ENCODE peak calls at places on chromosomes 1 and 21, in six cellular contexts. J, Q, I, U, C and W are unnamed samples.

GRCh38 chr1:185733818-185734709 is at the start of gene HMCN1:
- DNase-seq in J (peak; percentile 37), Q (peak; percentile 49), I (no peak), U (peak; percentile 18), C (peak; percentile 80), W (no peak)

GRCh38 chr1:188117436-188117835 is 1288.7 kb downstream of the PLA2G4A start:
- DNase-seq in J (no peak), Q (no peak), I (no peak), U (no peak), C (no peak), W (no peak)

GRCh38 chr1:160400646-160401486 is 502 bp downstream of the VANGL2 start:
- DNase-seq in J (peak; percentile 52), Q (peak; percentile 21), I (no peak), U (no peak), C (no peak), W (no peak)

GRCh38 chr21:36487641-36488307 is 7.9 kb upstream of the CLDN14 start:
- DNase-seq in J (no peak), Q (peak; percentile 63), I (no peak), U (no peak), C (no peak), W (no peak)

GRCh38 chr1:160634543-160635491 is 12.0 kb downstream of the SLAMF1 start:
- DNase-seq in J (no peak), Q (no peak), I (no peak), U (no peak), C (no peak), W (no peak)

GRCh38 chr1:172637522-172637921 is 21.4 kb upstream of the FASLG start:
- DNase-seq in J (no peak), Q (no peak), I (no peak), U (peak; percentile 84), C (no peak), W (no peak)

GRCh38 chr1:44346184-44346583 is 8.9 kb downstream of the ERI3 start:
- DNase-seq in J (no peak), Q (no peak), I (no peak), U (no peak), C (no peak), W (no peak)

GRCh38 chr1:89905391-89906058 is 84.7 kb downstream of the LRRC8D start:
- DNase-seq in J (no peak), Q (no peak), I (no peak), U (no peak), C (no peak), W (no peak)

GRCh38 chr1:180923024-180923841 is 10.5 kb downstream of the KIAA1614 start:
- DNase-seq in J (no peak), Q (no peak), I (no peak), U (peak; percentile 62), C (no peak), W (no peak)

GRCh38 chr1:196466656-196467055 is 141.6 kb downstream of the KCNT2 start:
- DNase-seq in J (no peak), Q (no peak), I (peak; percentile 6), U (peak; percentile 82), C (no peak), W (no peak)

GRCh38 chr1:155671750-155672149 is 16.8 kb downstream of the YY1AP1 start:
- DNase-seq in J (no peak), Q (no peak), I (no peak), U (no peak), C (no peak), W (no peak)

GRCh38 chr1:203158423-203158822 is 17.2 kb downstream of the MYBPH start:
- DNase-seq in J (no peak), Q (no peak), I (no peak), U (no peak), C (no peak), W (no peak)

GRCh38 chr1:27087371-27087941 is 67.5 kb downstream of the SLC9A1 start:
- DNase-seq in J (no peak), Q (no peak), I (no peak), U (no peak), C (no peak), W (no peak)

GRCh38 chr1:5933676-5934057 is 58.6 kb downstream of the NPHP4 start:
- DNase-seq in J (no peak), Q (no peak), I (no peak), U (no peak), C (no peak), W (no peak)

GRCh38 chr1:198068280-198068679 is 88.5 kb upstream of the NEK7 start:
- DNase-seq in J (no peak), Q (no peak), I (no peak), U (no peak), C (no peak), W (no peak)

GRCh38 chr1:65310078-65310587 is 790 bp downstream of the DNAJC6 start:
- DNase-seq in J (no peak), Q (no peak), I (no peak), U (no peak), C (peak; percentile 25), W (no peak)

GRCh38 chr1:154608522-154609294 is 722 bp upstream of the ADAR start:
- DNase-seq in J (peak; percentile 31), Q (peak; percentile 51), I (no peak), U (no peak), C (peak; percentile 27), W (peak; percentile 32)

GRCh38 chr1:73755649-73756048 is 442.3 kb downstream of the LRRIQ3 start:
- DNase-seq in J (no peak), Q (no peak), I (no peak), U (no peak), C (no peak), W (no peak)

GRCh38 chr1:151325646-151326429 is 1.4 kb downstream of the PI4KB start:
- DNase-seq in J (no peak), Q (no peak), I (no peak), U (no peak), C (no peak), W (no peak)

GRCh38 chr1:214439352-214440119 is 111.9 kb downstream of the PTPN14 start:
- DNase-seq in J (no peak), Q (peak; percentile 26), I (no peak), U (peak; percentile 82), C (no peak), W (no peak)

GRCh38 chr21:34962586-34963222 is 86.4 kb downstream of the RUNX1 start:
- DNase-seq in J (no peak), Q (no peak), I (no peak), U (no peak), C (no peak), W (no peak)

GRCh38 chr1:158021721-158022120 is 28.3 kb downstream of the KIRREL1 start:
- DNase-seq in J (no peak), Q (no peak), I (no peak), U (no peak), C (no peak), W (no peak)

DNA sequence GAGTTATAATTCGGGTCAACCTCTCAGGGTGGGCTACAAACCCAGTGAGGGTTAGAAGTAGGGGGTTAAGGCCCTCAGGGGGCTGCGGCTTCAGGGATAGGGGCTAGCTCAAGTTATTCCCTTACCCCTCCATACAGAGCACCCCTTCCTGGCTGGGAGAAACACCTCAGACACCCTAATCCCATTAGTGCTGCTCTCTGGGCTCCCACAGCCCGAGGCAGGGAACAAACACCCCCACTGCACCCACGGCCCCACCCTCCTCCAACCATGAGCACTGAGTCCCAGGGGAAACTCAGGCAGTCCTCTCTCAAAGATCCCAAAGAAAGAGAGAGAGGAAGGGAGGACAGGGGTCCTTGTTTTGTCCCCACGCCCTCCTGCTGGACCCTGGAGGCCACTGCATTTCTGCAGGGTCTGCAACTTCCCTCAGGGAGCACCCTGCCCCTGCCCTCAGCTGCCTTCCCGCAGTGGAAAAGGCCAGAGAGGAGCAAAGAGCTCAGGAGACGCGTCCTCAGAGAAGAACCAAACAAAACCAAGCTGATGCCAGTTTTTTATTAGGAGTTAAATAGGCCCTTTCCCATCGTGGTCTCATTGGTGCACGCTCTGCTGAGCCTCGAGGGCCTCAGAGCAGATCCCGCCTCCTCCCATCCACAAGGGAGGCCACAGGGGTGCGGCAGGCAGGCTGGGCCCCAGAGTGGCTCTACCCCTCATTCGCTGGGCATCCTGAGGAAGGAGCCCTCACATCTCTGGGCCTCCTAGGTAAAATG is 1.4 kb upstream of the S100A4 start:
- DNase-seq in J (no peak), Q (no peak), I (no peak), U (no peak), C (no peak), W (no peak)
- TF ChIP-seq CTCF in J (no peak), Q (no peak), I (no peak), U (no peak), C (no peak), W (no peak)

GRCh38 chr1:165827199-165828102 is at the start of gene UCK2:
- DNase-seq in J (peak; percentile 72), Q (peak; percentile 83), I (no peak), U (peak; percentile 28), C (peak; percentile 77), W (peak; percentile 11)
- TF ChIP-seq CTCF in J (peak; percentile 29), Q (no peak), I (no peak), U (no peak), C (peak; percentile 24), W (no peak)

DNA sequence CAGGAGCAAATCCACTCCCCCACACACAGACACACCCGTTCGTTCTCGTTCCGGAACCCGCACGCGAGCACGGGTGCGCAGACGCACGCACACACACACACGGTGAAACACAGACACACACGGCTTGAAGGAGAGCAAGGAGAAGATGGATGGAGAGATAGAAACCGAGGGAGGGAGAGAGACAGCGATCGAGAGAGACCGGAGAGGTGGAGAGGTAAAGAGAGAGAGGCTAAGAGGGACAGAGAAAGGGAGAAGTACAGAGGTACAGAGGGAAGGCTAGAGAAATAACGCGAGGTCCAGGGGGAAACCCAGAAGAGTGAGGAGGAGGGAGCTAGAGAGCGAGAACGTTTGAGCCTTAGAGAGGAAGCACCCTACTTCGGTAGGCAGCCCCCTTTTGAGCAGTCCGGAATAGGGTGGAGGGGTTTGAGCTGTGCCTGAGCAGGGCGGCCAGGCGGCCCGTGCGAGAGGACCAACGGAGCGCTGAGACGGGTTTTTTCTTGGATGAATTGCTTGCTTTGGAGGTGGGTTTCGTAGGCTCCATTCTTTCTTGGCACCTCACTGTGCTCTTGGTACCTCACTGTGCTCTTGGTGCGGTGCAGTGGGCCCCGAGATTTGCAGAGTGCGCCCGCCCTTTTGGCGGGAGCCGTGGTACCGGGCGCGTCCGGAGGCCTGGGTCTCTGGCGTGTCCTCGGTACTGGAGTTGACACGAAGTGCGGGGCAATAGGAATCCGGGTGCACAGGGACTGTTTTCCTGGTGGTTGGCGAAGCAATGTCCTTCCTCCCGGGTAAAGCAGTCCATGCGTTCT is 88.4 kb upstream of the RHOU start:
- DNase-seq in J (no peak), Q (peak; percentile 21), I (peak; percentile 17), U (no peak), C (no peak), W (no peak)
- TF ChIP-seq CTCF in J (no peak), Q (no peak), I (no peak), U (no peak), C (no peak), W (no peak)

DNA sequence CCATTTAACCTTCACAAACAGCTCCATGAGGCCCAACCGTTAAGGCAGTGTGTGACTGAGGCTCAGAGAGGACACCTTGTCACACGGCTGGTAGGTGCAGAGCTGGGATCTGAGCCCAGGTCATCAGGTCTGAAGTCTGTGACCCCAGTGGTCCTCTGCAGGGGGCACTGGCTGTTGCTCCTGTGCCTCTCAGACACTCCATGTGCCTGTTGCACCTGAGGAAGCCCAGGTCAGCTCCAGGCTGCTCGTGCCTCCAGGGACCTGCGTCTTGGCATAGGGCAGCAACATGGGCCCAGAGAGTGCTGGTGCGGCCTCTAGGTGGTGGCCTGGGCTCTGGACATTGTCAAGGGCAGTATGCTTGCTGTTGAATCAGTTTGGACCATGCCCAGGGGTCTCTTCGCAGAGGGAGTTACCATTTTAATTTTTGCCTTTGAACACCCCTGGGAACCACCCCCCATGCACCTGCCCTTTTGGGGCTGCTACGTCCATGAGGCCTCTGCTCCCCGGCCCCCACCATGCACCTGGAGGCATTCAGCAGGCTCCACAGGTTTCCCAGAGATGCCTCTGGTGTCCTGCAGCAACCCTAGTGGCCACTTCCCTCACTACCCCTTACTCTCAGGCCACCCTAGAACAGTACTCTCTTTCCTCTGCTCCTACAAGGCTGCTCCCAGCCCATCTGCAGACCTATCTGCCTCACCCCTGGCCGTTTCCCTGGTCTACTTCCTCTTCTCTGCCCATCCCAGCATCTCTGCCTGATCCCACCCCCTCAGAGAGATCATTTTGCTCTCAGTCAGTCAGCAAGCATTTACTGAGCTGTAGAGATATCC is 25.2 kb upstream of the EPS8L3 start:
- DNase-seq in J (no peak), Q (peak; percentile 4), I (no peak), U (no peak), C (peak; percentile 9), W (no peak)
- TF ChIP-seq CTCF in J (peak; percentile 52), Q (no peak), I (peak; percentile 46), U (peak; percentile 59), C (peak; percentile 29), W (no peak)